ENCODE peak calls at places on chromosomes 11 and 22, in six cellular contexts. O is hepatocyte, A is OCI-LY7, F is SK-N-SH, R is GM23338, M is PC-3. U is an unnamed sample.
A peak's percentile ranks its signal among the peaks of the same experiment; 100 is the strongest.

GRCh38 chr22:39253427-39254070 is 8.8 kb upstream of the PDGFB start:
- DNase-seq in M (peak; percentile 82), A (no peak), O (peak; percentile 88), R (peak; percentile 50), F (no peak), U (no peak)

GRCh38 chr22:36300396-36301212 is 47.7 kb downstream of the APOL1 start:
- DNase-seq in F (no peak), O (no peak), R (no peak), M (no peak), A (no peak), U (no peak)

GRCh38 chr22:39277135-39277607 is 32.4 kb upstream of the PDGFB start:
- DNase-seq in R (no peak), O (no peak), M (peak; percentile 73), F (no peak), A (no peak), U (no peak)

GRCh38 chr11:102361100-102362021 is 14.3 kb downstream of the BIRC2 start:
- DNase-seq in R (no peak), F (no peak), M (no peak), O (no peak), A (peak; percentile 62), U (no peak)

GRCh38 chr22:25067851-25068421 is 115.4 kb downstream of the KIAA1671 start:
- DNase-seq in A (no peak), M (no peak), R (no peak), F (peak; percentile 86), O (no peak), U (no peak)

GRCh38 chr11:104728927-104729326 is 169.3 kb downstream of the CASP12 start:
- DNase-seq in M (no peak), A (no peak), R (no peak), O (no peak), F (no peak), U (no peak)

GRCh38 chr11:75954039-75954438 is 139.0 kb downstream of the UVRAG start:
- DNase-seq in A (no peak), F (no peak), O (no peak), M (peak; percentile 66), R (no peak), U (no peak)

GRCh38 chr22:47090591-47091240 is 328.3 kb downstream of the TBC1D22A start:
- DNase-seq in A (no peak), F (no peak), R (peak; percentile 69), O (peak; percentile 64), M (no peak), U (peak; percentile 47)

GRCh38 chr11:121591405-121592033 is 138.8 kb upstream of the SORL1-AS1 start:
- DNase-seq in A (peak; percentile 87), O (peak; percentile 88), R (peak; percentile 89), F (peak; percentile 78), M (peak; percentile 95), U (peak; percentile 84)

GRCh38 chr11:124329787-124330478 is 9.9 kb upstream of the OR8D2 start:
- DNase-seq in M (peak; percentile 30), F (no peak), O (no peak), A (peak; percentile 87), R (peak; percentile 2), U (no peak)

GRCh38 chr11:77547047-77547836 is 42.5 kb upstream of the AQP11 start:
- DNase-seq in O (no peak), M (no peak), A (no peak), F (no peak), R (no peak), U (no peak)

GRCh38 chr22:37817705-37818311 is 5.4 kb upstream of the GALR3 start:
- DNase-seq in M (peak; percentile 75), A (peak; percentile 76), F (peak; percentile 98), O (peak; percentile 92), R (peak; percentile 90), U (peak; percentile 88)

GRCh38 chr11:99199336-99199735 is 178.6 kb downstream of the CNTN5 start:
- DNase-seq in O (peak; percentile 16), F (no peak), A (no peak), R (no peak), M (no peak), U (no peak)

GRCh38 chr11:10511046-10511711 is 29.8 kb downstream of the RNF141 start:
- DNase-seq in A (no peak), R (peak; percentile 55), F (no peak), M (no peak), O (no peak), U (peak; percentile 84)

GRCh38 chr22:28800308-28801041 is at the start of gene XBP1:
- DNase-seq in O (peak; percentile 98), R (peak; percentile 96), A (peak; percentile 89), M (peak; percentile 90), F (peak; percentile 98), U (peak; percentile 98)

GRCh38 chr22:19802881-19803735 is 42.5 kb downstream of the TBX1 start:
- DNase-seq in M (no peak), R (no peak), F (peak; percentile 19), A (no peak), O (no peak), U (no peak)

DNA sequence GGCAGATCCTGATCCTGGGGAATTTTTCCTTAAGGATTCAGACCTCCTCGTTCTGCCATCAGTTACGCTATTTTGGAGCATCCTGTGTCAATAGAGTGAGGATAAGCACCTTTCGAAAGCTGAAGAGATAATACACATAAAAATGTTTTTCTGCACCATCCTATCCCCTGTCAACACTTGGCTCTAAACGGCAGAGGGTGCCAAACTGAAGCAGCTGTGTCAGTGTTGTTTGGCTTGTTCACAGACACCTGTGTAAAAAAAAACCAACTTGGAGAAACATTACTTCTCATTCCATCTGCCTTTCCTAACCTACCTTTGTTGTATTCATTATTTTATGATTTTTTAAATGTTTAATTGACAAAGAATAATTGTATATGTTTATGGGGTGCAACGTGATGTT is 417.0 kb upstream of the DDI1 start:
- DNase-seq in M (peak; percentile 62), R (no peak), O (peak; percentile 11), F (no peak), A (peak; percentile 5), U (no peak)
- TF ChIP-seq CTCF in M (peak; percentile 65), R (peak; percentile 39), O (peak; percentile 26), F (peak; percentile 41), A (peak; percentile 53), U (no peak)

DNA sequence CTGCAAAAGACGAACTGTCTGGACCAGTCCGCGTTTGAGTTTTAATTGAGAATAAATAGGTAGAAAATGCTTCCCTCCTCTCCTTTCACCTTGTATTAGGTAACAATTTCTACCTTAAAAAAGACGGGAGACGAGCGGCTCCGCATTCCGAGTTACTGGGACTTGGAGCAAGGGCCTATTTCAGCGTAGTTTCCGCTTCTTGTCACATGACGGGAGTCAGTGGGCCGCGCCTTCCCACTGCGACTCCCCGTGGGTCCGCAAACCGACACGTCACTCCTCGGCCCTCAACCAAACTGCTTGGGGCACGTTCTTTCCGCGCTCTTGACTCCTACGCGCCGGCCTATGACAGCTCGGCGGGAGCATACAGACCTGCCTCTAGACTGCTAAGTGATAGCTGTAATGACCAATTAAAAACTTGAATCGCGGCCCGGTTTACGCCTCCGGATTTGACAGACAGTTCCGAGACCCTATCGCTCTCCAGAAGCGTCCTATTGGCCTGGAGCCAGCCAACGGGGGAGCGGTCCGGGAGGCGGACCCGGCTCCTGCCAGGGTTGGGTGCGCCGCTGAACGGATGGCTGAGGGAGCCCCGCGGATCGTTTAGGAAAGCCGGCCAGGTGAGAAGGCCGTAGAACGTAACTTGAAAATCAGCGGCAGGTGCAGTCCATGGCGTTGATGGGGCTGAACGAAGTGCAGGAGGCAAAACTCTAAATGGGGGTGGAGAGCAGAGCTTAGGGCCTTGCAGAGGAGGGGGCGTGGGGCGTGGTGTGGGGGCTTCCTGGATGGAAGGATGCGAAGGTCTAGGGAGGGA is at the start of gene STT3A:
- DNase-seq in O (peak; percentile 99), M (peak; percentile 100), R (peak; percentile 100), F (peak; percentile 94), A (peak; percentile 99), U (peak; percentile 99)
- TF ChIP-seq EZH2phosphoT487 in O (no peak), M (no peak), R (no peak), F (no peak), A (no peak), U (no peak)

GRCh38 chr11:131868769-131869482 is 498.5 kb downstream of the NTM start:
- DNase-seq in A (no peak), M (no peak), R (no peak), F (no peak), O (no peak), U (no peak)

GRCh38 chr11:131870305-131870704 is 499.9 kb downstream of the NTM start:
- DNase-seq in R (no peak), A (no peak), M (no peak), F (no peak), O (no peak), U (no peak)

GRCh38 chr11:131866535-131867400 is 496.4 kb downstream of the NTM start:
- DNase-seq in R (peak; percentile 49), F (no peak), A (no peak), M (no peak), O (no peak), U (peak; percentile 61)

GRCh38 chr11:131865860-131866259 is 495.4 kb downstream of the NTM start:
- DNase-seq in R (no peak), M (no peak), O (no peak), A (no peak), F (no peak), U (no peak)

DNA sequence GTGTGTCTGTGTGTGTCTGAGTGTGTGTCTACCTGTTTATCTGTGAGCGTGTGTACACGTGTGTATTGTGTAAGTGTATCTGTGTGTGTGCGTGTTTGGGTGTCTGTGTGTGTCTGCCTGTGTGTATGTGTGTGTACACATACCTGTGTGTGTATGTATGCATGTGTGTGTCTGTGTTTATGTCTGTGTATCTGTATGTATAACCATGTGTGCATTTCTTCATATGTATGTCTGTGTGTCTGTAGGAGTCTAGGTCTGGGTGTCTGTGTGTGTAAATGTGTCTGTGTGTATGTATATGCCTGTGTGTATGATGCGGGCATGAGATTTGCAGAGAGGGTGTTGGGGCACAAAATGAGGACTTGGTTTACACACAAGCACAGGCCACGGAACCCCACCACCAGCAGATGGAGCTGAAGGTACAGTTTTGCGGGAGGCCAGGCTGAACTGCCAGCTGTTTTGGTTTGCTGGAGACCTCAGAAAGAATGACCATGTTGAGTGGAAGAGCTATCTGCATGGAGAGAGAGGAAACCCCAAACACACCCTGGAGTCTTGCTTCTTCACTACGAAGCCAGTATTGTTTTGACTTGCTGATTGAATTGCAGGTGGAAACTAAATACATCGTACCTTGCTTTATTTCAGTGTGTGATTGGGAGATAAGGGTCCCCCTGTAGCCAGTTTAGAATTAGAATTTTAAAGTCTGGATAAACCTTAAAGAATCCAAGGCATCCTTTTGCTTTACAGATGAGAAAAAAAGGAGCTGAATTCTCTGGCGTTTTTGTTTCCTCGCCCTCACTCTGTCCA is 497.2 kb downstream of the NTM start:
- DNase-seq in A (peak; percentile 5), O (peak; percentile 78), R (peak; percentile 87), M (peak; percentile 77), F (peak; percentile 70), U (peak; percentile 84)
- TF ChIP-seq CTCF in A (peak; percentile 66), O (peak; percentile 77), R (peak; percentile 95), M (peak; percentile 87), F (peak; percentile 94), U (peak; percentile 81)

GRCh38 chr11:2376751-2377451 is at the start of gene CD81:
- DNase-seq in O (peak; percentile 82), F (peak; percentile 96), M (peak; percentile 22), A (peak; percentile 63), R (no peak), U (peak; percentile 79)
- TF ChIP-seq EZH2phosphoT487 in O (no peak), F (no peak), M (no peak), A (no peak), R (no peak), U (no peak)